ENCODE peak calls at places on chromosomes 13 and 19, in seven cellular contexts. A is EL; C is T-helper 1 cell; K is HEK293T; I is H54; Z is stimulated activated CD4-positive, alpha-beta T cell treated with anti-CD3 and anti-CD28 coated beads, Interleukin-4, amount 100 ng/mL, for 24 hours; Y is endothelial cell of umbilical vein. U is an unnamed sample.

GRCh38 chr19:48749571-48750198 is 2.8 kb downstream of the FUT1 start:
- DNase-seq in K (no peak), I (no peak), Z (no peak), Y (no peak), A (no peak), C (no peak), U (no peak)

GRCh38 chr19:10293637-10294367 is 4.0 kb downstream of the ICAM5 start:
- DNase-seq in Z (no peak), A (no peak), I (no peak), C (no peak), Y (no peak), K (no peak), U (no peak)

GRCh38 chr13:75829874-75830273 is 193.7 kb downstream of the LMO7 start:
- DNase-seq in I (no peak), Z (no peak), A (peak), C (no peak), Y (no peak), K (no peak), U (no peak)

GRCh38 chr13:76297331-76297730 is 588.9 kb downstream of the KCTD12 start:
- DNase-seq in Y (no peak), I (no peak), C (no peak), K (no peak), A (no peak), Z (no peak), U (no peak)

GRCh38 chr19:7850429-7850819 is 20.4 kb downstream of the EVI5L start:
- DNase-seq in A (no peak), K (no peak), C (no peak), Y (no peak), Z (no peak), I (no peak), U (no peak)

GRCh38 chr13:27362064-27362751 is 62.2 kb upstream of the GTF3A start:
- DNase-seq in Y (peak), Z (peak), K (peak), C (peak), I (peak), A (peak), U (peak)

GRCh38 chr13:48043789-48044503 is 6.4 kb downstream of the NUDT15 start:
- DNase-seq in Z (no peak), I (no peak), Y (peak), K (no peak), A (peak), C (no peak), U (no peak)

GRCh38 chr19:39411006-39411831 is 1.2 kb upstream of the PLEKHG2 start:
- DNase-seq in Y (no peak), K (no peak), A (no peak), C (no peak), Z (no peak), I (no peak), U (peak)

GRCh38 chr19:55460670-55461258 is 678 bp downstream of the ISOC2 start:
- DNase-seq in I (no peak), C (no peak), Y (peak), K (peak), Z (peak), A (peak), U (peak)

GRCh38 chr19:13920940-13921744 is 15.1 kb downstream of the CC2D1A start:
- DNase-seq in C (no peak), Z (peak), Y (peak), I (peak), A (peak), K (peak), U (peak)

GRCh38 chr13:42036711-42037110 is 11.7 kb upstream of the DGKH start:
- DNase-seq in A (no peak), C (no peak), K (no peak), Z (no peak), I (no peak), Y (no peak), U (no peak)

GRCh38 chr19:5042556-5042955 is 73.6 kb downstream of the KDM4B start:
- DNase-seq in Z (no peak), C (no peak), I (no peak), Y (no peak), A (no peak), K (no peak), U (no peak)

GRCh38 chr19:7381073-7381390 is 32.3 kb downstream of the ARHGEF18 start:
- DNase-seq in C (no peak), I (no peak), Y (no peak), Z (no peak), K (no peak), A (no peak), U (no peak)

GRCh38 chr13:111251646-111252448 is 68.6 kb upstream of the TEX29 start:
- DNase-seq in K (no peak), Z (no peak), I (no peak), C (no peak), A (peak), Y (peak), U (no peak)

GRCh38 chr19:3975637-3976087 is 4.8 kb upstream of the DAPK3 start:
- DNase-seq in A (peak), K (no peak), Z (no peak), I (no peak), C (no peak), Y (no peak), U (no peak)

GRCh38 chr19:33052352-33052972 is 12.2 kb downstream of the RHPN2 start:
- DNase-seq in I (no peak), Y (no peak), C (no peak), Z (no peak), K (no peak), A (peak), U (no peak)

GRCh38 chr19:19642506-19643157 is 825 bp downstream of the GMIP start:
- DNase-seq in A (peak), Z (peak), C (no peak), I (peak), K (no peak), Y (peak), U (peak)

GRCh38 chr19:3178377-3178972 is at the start of gene S1PR4:
- DNase-seq in K (no peak), I (no peak), A (no peak), C (peak), Y (peak), Z (peak), U (no peak)

GRCh38 chr13:46052314-46053161 is at the start of gene ZC3H13:
- DNase-seq in A (peak), Z (peak), C (peak), K (peak), Y (peak), I (peak), U (peak)

GRCh38 chr13:94480672-94481145 is 1.2 kb upstream of the DCT start:
- DNase-seq in C (no peak), A (no peak), Y (no peak), Z (no peak), K (no peak), I (no peak), U (no peak)

GRCh38 chr19:2354670-2355069 is 5.4 kb upstream of the TMPRSS9 start:
- DNase-seq in C (no peak), K (no peak), I (no peak), Y (no peak), A (no peak), Z (no peak), U (no peak)

GRCh38 chr19:3094638-3095374 is 644 bp downstream of the GNA11 start:
- DNase-seq in Y (no peak), A (no peak), Z (no peak), I (no peak), K (no peak), C (no peak), U (no peak)

GRCh38 chr13:76711515-76712182 is 174.6 kb downstream of the KCTD12 start:
- DNase-seq in C (no peak), Y (peak), Z (no peak), K (no peak), A (peak), I (no peak), U (no peak)

GRCh38 chr19:46015961-46016425 is 6.9 kb downstream of the PGLYRP1 start:
- DNase-seq in K (no peak), I (no peak), Y (no peak), A (no peak), Z (peak), C (no peak), U (no peak)

GRCh38 chr19:30107351-30107750 is 165.3 kb downstream of the URI1 start:
- DNase-seq in I (no peak), A (no peak), Y (no peak), C (no peak), Z (no peak), K (no peak), U (no peak)

GRCh38 chr13:20264271-20265018 is 32.3 kb upstream of the GJB6 start:
- DNase-seq in I (no peak), C (no peak), Z (no peak), K (no peak), Y (no peak), A (no peak), U (no peak)

GRCh38 chr13:112124100-112124499 is 57.2 kb downstream of the SOX1 start:
- DNase-seq in K (no peak), Y (no peak), Z (no peak), I (no peak), C (no peak), A (no peak), U (no peak)

GRCh38 chr13:25971077-25971476 is 80.7 kb downstream of the SHISA2 start:
- DNase-seq in C (no peak), Y (no peak), I (no peak), K (no peak), Z (no peak), A (no peak), U (no peak)

GRCh38 chr13:24243311-24243710 is 66.1 kb upstream of the C1QTNF9 start:
- DNase-seq in C (no peak), A (no peak), Y (no peak), Z (no peak), K (no peak), I (no peak), U (no peak)

GRCh38 chr13:110637275-110637674 is 21.9 kb downstream of the NAXD start:
- DNase-seq in I (no peak), C (no peak), Y (no peak), K (no peak), Z (no peak), A (no peak), U (no peak)

GRCh38 chr19:48627865-48628314 is 8.6 kb downstream of the SPHK2 start:
- DNase-seq in I (no peak), A (no peak), Y (no peak), K (no peak), C (no peak), Z (no peak), U (no peak)

GRCh38 chr13:94708031-94708571 is 4.2 kb downstream of the SOX21 start:
- DNase-seq in A (no peak), C (no peak), Z (no peak), K (peak), Y (no peak), I (no peak), U (no peak)

GRCh38 chr19:4115050-4115817 is 8.7 kb downstream of the MAP2K2 start:
- DNase-seq in I (no peak), A (no peak), Z (peak), K (no peak), Y (no peak), C (peak), U (no peak)

GRCh38 chr13:39552233-39552632 is 50.8 kb downstream of the LHFPL6 start:
- DNase-seq in K (no peak), Z (no peak), I (no peak), C (no peak), Y (no peak), A (no peak), U (no peak)